ENCODE peak calls at places on chromosomes 6 and 20, in nine cellular contexts. H, U, G, J, M, L, E, O and B are unnamed samples.

GRCh38 chr20:59743767-59744485 is 139.6 kb downstream of the PHACTR3 start:
- DNase-seq in H (no peak), E (no peak), M (peak), G (no peak), L (no peak), U (no peak), O (no peak), J (no peak), B (no peak)

GRCh38 chr6:140845666-140846065 is 1287.1 kb upstream of the GJE1 start:
- DNase-seq in U (no peak), M (no peak), H (no peak), L (no peak), J (no peak), E (no peak), O (no peak), G (no peak), B (no peak)

GRCh38 chr6:34564181-34564580 is 8.1 kb upstream of the SPDEF start:
- DNase-seq in J (no peak), L (no peak), E (no peak), U (no peak), O (no peak), G (no peak), M (no peak), H (no peak), B (no peak)

GRCh38 chr20:1376453-1377270 is 16.2 kb downstream of the FKBP1A start:
- DNase-seq in G (no peak), O (no peak), H (peak), L (peak), U (no peak), E (no peak), M (no peak), J (no peak), B (no peak)

GRCh38 chr20:62511300-62511914 is 35.6 kb upstream of the GATA5 start:
- DNase-seq in J (no peak), M (no peak), U (no peak), G (no peak), E (no peak), O (no peak), H (no peak), L (no peak), B (no peak)

GRCh38 chr6:141580988-141581387 is 551.7 kb upstream of the GJE1 start:
- DNase-seq in G (no peak), J (no peak), O (peak), M (peak), E (peak), L (no peak), U (no peak), H (peak), B (no peak)

GRCh38 chr20:6685181-6685582 is 82.3 kb upstream of the BMP2 start:
- DNase-seq in M (peak), O (peak), H (peak), U (no peak), G (no peak), J (no peak), E (peak), L (no peak), B (no peak)

GRCh38 chr6:148501178-148501590 is 158.5 kb downstream of the SASH1 start:
- DNase-seq in U (no peak), O (peak), E (peak), H (peak), J (no peak), G (no peak), L (no peak), M (peak), B (peak)

GRCh38 chr20:8996817-8997512 is 71.9 kb upstream of the PLCB4 start:
- DNase-seq in M (no peak), L (no peak), O (no peak), H (no peak), U (no peak), E (no peak), J (no peak), G (no peak), B (no peak)

GRCh38 chr6:152975204-152975915 is 7.5 kb downstream of the FBXO5 start:
- DNase-seq in L (no peak), J (no peak), O (peak), G (no peak), E (peak), H (peak), M (no peak), U (no peak), B (no peak)

GRCh38 chr6:126897779-126898178 is 220.7 kb upstream of the RSPO3 start:
- DNase-seq in H (no peak), O (no peak), M (no peak), U (no peak), J (no peak), G (no peak), L (no peak), E (no peak), B (no peak)

GRCh38 chr6:28505733-28506132 is 9.9 kb downstream of the GPX6 start:
- DNase-seq in O (no peak), U (no peak), M (no peak), E (no peak), L (no peak), H (no peak), G (no peak), J (no peak), B (no peak)

GRCh38 chr20:58650776-58651547 is at the start of gene STX16:
- DNase-seq in E (peak), G (peak), O (peak), M (peak), H (peak), L (peak), J (peak), U (peak), B (peak)

GRCh38 chr20:4677846-4678245 is 43.9 kb upstream of the PRND start:
- DNase-seq in J (no peak), G (no peak), L (no peak), H (no peak), U (no peak), E (no peak), M (no peak), O (no peak), B (no peak)

GRCh38 chr6:38155576-38156204 is 336.2 kb downstream of the ZFAND3 start:
- DNase-seq in L (no peak), H (peak), U (no peak), E (peak), O (peak), G (no peak), M (peak), J (no peak), B (no peak)

GRCh38 chr6:35663447-35664235 is 25.1 kb downstream of the FKBP5 start:
- DNase-seq in U (no peak), L (no peak), O (peak), H (peak), M (peak), G (no peak), J (no peak), E (peak), B (no peak)

GRCh38 chr20:35312348-35312747 is 20.1 kb upstream of the FAM83C start:
- DNase-seq in U (no peak), H (peak), O (peak), J (no peak), G (no peak), E (peak), L (no peak), M (peak), B (no peak)

GRCh38 chr6:6801002-6801329 is 212.4 kb downstream of the LY86 start:
- DNase-seq in L (no peak), E (no peak), G (no peak), J (no peak), H (no peak), U (no peak), M (no peak), O (no peak), B (no peak)

GRCh38 chr6:21504790-21505189 is 88.8 kb upstream of the SOX4 start:
- DNase-seq in U (no peak), L (no peak), O (peak), G (no peak), E (no peak), J (no peak), H (no peak), M (no peak), B (peak)

GRCh38 chr6:137467211-137467610 is 27.0 kb downstream of the OLIG3 start:
- DNase-seq in E (no peak), U (no peak), G (no peak), M (no peak), H (no peak), O (no peak), L (no peak), J (no peak), B (no peak)

GRCh38 chr6:43942011-43942442 is 172.0 kb downstream of the VEGFA start:
- DNase-seq in E (no peak), J (no peak), O (no peak), L (no peak), M (no peak), U (no peak), H (no peak), G (no peak), B (no peak)

GRCh38 chr6:162963861-162964260 is 236.1 kb downstream of the PACRG start:
- DNase-seq in G (no peak), E (peak), J (no peak), H (no peak), M (no peak), O (peak), U (no peak), L (no peak), B (no peak)

GRCh38 chr6:37575221-37575620 is 75.5 kb upstream of the CCDC167 start:
- DNase-seq in E (no peak), G (no peak), U (no peak), M (no peak), O (no peak), L (no peak), H (no peak), J (no peak), B (no peak)